ENCODE peak calls at places on chromosomes 7 and 10, in six cellular contexts. B is GM23248, W is mammary epithelial cell, O is IMR-90, D is HCT116, G is neural progenitor cell. V is an unnamed sample. For H3K36me3, the result is how much of the 10 kb centered on the place peaks cover.

GRCh38 chr10:105885495-105885894 is 1244.4 kb downstream of the SORCS3 start:
- DNase-seq in G (no peak), W (no peak), O (no peak), B (no peak), D (no peak), V (no peak)

GRCh38 chr7:30846378-30846777 is 65.3 kb upstream of the AQP1 start:
- DNase-seq in B (no peak), W (peak), G (no peak), D (no peak), O (no peak), V (no peak)

GRCh38 chr10:15321431-15322321 is 49.4 kb downstream of the FAM171A1 start:
- DNase-seq in O (peak), G (no peak), W (no peak), D (no peak), B (peak), V (no peak)

GRCh38 chr7:42123716-42124115 is 113.3 kb downstream of the GLI3 start:
- DNase-seq in G (no peak), D (no peak), W (no peak), B (no peak), O (no peak), V (no peak)

GRCh38 chr10:66586073-66586472 is 339.8 kb upstream of the LRRTM3 start:
- DNase-seq in W (peak), B (no peak), O (peak), D (no peak), G (peak), V (no peak)

GRCh38 chr10:91797077-91797690 is 1.0 kb upstream of the TNKS2 start:
- DNase-seq in G (no peak), D (no peak), B (no peak), W (peak), O (no peak), V (no peak)

GRCh38 chr7:142873281-142873784 is 12.2 kb downstream of the TRPV6 start:
- DNase-seq in O (no peak), D (peak), B (no peak), G (peak), W (no peak), V (no peak)

GRCh38 chr10:6204063-6204340 is 1.3 kb downstream of the PFKFB3 start:
- DNase-seq in O (no peak), W (no peak), G (peak), D (no peak), B (peak), V (no peak)

GRCh38 chr7:29196971-29197370 is 2.4 kb downstream of the CHN2 start:
- DNase-seq in D (no peak), W (no peak), O (no peak), B (no peak), G (no peak), V (no peak)

GRCh38 chr7:158733220-158733519 is 28.6 kb upstream of the NCAPG2 start:
- DNase-seq in O (no peak), B (no peak), W (no peak), G (no peak), D (no peak), V (no peak)

GRCh38 chr7:148804343-148805234 is 79.5 kb downstream of the EZH2 start:
- DNase-seq in O (no peak), B (no peak), W (no peak), G (no peak), D (no peak), V (no peak)

GRCh38 chr10:124354411-124355382 is 64.0 kb downstream of the OAT start:
- DNase-seq in G (peak), W (no peak), O (peak), D (peak), B (peak), V (peak)

GRCh38 chr7:49125246-49125645 is 200.9 kb downstream of the CDC14C start:
- DNase-seq in B (no peak), W (no peak), G (no peak), D (no peak), O (no peak), V (no peak)

GRCh38 chr10:33139191-33139646 is 181.2 kb upstream of the ITGB1 start:
- DNase-seq in B (no peak), D (no peak), W (no peak), G (no peak), O (no peak), V (no peak)

GRCh38 chr10:37975407-37975991 is 948 bp downstream of the ZNF25 start:
- DNase-seq in D (no peak), W (peak), G (no peak), B (peak), O (peak), V (no peak)

GRCh38 chr10:83750604-83751003 is 388.7 kb upstream of the GHITM start:
- DNase-seq in W (no peak), B (no peak), D (no peak), O (no peak), G (no peak), V (no peak)

GRCh38 chr10:83753490-83753889 is 385.8 kb upstream of the GHITM start:
- DNase-seq in G (no peak), O (no peak), W (no peak), B (no peak), D (no peak), V (no peak)
- H3K36me3 ChIP-seq in G (under half), O (under half), W (under half), B (under half), D (under half), V (under half)

GRCh38 chr7:154685564-154685901 is 317.4 kb downstream of the PAXIP1 start:
- DNase-seq in G (no peak), B (no peak), W (no peak), O (no peak), D (no peak), V (no peak)
- H3K27ac ChIP-seq in G (no peak), B (no peak), W (no peak), O (no peak), D (no peak), V (no peak)

GRCh38 chr7:77415474-77415821 is 701 bp downstream of the GSAP start:
- DNase-seq in W (no peak), D (no peak), G (peak), B (peak), O (no peak), V (peak)
- H3K9ac ChIP-seq in W (peak), D (no peak), G (no peak), B (peak), O (peak), V (peak)

DNA sequence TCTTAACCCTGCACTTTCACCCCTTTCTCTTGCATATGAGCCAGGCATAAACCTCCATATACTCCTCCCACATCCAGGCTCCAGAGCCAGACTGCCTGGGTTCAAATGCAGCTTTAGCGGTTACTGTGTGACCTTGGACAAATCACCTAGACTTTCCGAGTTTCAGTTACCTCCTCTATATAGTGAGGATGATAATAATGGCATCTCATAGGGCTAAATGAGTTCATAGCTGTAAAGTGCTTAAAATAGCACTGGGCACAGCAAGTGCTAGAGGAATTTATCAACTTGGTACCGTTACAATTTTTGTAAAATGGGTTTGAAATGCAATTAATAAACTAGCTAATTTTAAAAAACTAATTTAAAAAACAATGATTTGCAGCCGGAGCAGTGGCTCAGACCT is 53.4 kb upstream of the DGKI start:
- DNase-seq in G (no peak), O (no peak), D (no peak), B (no peak), W (no peak), V (no peak)
- H3K36me3 ChIP-seq in G (under half), O (under half), D (under half), B (half or more), W (under half), V (under half)

DNA sequence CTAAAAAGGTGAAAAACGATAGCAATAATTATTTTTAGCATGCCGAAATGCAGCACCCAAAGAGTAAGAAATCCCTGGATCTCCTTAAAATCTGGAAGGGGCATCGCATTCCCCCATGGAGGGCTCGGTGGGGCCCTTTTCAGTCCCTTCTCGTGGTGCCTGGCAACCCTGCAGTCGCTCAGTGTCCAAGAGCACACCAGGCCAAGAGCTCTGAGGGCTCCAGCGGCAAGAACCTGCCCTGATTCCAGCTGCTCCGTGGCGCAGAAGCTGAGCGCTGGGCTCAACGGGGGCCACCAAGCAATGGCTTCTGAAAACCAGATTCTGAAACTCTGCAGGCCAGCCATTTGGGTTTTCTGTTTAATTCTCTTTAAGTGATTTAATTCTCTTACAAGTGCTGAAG is 131.2 kb downstream of the PRKAG2 start:
- DNase-seq in O (no peak), B (no peak), G (no peak), D (no peak), W (no peak), V (peak)
- H3K27ac ChIP-seq in O (no peak), B (peak), G (no peak), D (no peak), W (no peak), V (peak)

GRCh38 chr10:44933117-44933450 is 21.9 kb downstream of the TMEM72 start:
- DNase-seq in G (no peak), W (no peak), B (no peak), D (no peak), O (no peak), V (no peak)

GRCh38 chr10:44933922-44934321 is 22.8 kb downstream of the TMEM72 start:
- DNase-seq in B (no peak), D (no peak), W (no peak), O (no peak), G (no peak), V (no peak)

GRCh38 chr10:44932338-44933116 is 21.4 kb downstream of the TMEM72 start:
- DNase-seq in B (peak), D (peak), W (peak), G (peak), O (peak), V (peak)

GRCh38 chr10:44934416-44935200 is 23.5 kb downstream of the TMEM72 start:
- DNase-seq in D (no peak), W (no peak), G (no peak), B (no peak), O (no peak), V (no peak)

DNA sequence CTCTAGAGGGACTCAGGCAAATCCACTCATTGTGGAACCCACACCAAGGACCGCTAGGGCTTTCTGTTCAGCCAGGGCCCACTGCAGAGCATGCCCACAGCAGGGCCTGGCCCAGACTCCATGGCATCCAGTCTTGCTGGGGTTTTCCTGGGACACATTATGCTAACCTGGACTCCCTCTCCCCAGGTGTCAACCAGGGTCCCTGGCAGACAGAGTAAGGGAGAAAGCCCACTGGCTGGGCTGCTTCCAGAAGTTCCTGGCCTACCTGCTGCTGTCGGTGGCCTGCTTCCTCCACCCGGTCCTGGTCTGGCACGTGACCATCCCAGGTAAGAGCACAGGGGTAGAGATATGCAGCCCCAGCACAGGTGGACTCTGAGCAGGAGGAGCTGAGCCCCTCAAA is 22.3 kb downstream of the TMEM72 start:
- DNase-seq in D (no peak), W (no peak), O (no peak), B (no peak), G (no peak), V (no peak)
- H3K9ac ChIP-seq in D (no peak), W (no peak), O (no peak), B (no peak), G (no peak), V (no peak)

GRCh38 chr10:4691776-4692175 is 134.2 kb upstream of the AKR1E2 start:
- DNase-seq in O (peak), G (no peak), D (no peak), B (peak), W (peak), V (no peak)
- H3K36me3 ChIP-seq in O (under half), G (under half), D (under half), B (under half), W (under half), V (under half)

V was measured in kidney.